ENCODE peak calls at places on chromosomes 11 and 22, in six cellular contexts. C is HCT116, X is K562, P is WTC11, I is H1, B is HepG2. U is an unnamed sample.
A peak's percentile ranks its signal among the peaks of the same experiment; 100 is the strongest.

GRCh38 chr22:39208013-39208680 is 36.6 kb downstream of the PDGFB start:
- DNase-seq in P (no peak), I (peak; percentile 48), X (peak; percentile 7), B (no peak), C (no peak), U (no peak)

GRCh38 chr11:61690706-61691377 is 10.7 kb downstream of the DAGLA start:
- DNase-seq in I (no peak), B (no peak), X (no peak), P (no peak), C (no peak), U (no peak)

GRCh38 chr22:34502821-34503220 is 563.1 kb upstream of the ISX start:
- DNase-seq in X (no peak), B (no peak), I (no peak), P (no peak), C (no peak), U (no peak)

GRCh38 chr22:48101704-48102103 is 1339.3 kb downstream of the TBC1D22A start:
- DNase-seq in B (no peak), C (no peak), I (peak; percentile 10), X (no peak), P (no peak), U (no peak)

GRCh38 chr22:25961699-25962098 is 207.6 kb upstream of the SEZ6L start:
- DNase-seq in P (no peak), B (no peak), C (no peak), I (no peak), X (no peak), U (peak; percentile 23)

GRCh38 chr11:128607819-128608218 is 20.5 kb upstream of the ETS1 start:
- DNase-seq in X (no peak), P (no peak), I (no peak), C (no peak), B (no peak), U (no peak)

GRCh38 chr11:60978546-60979380 is 7.3 kb downstream of the CD6 start:
- DNase-seq in C (no peak), B (no peak), X (no peak), I (no peak), P (no peak), U (peak; percentile 21)

GRCh38 chr11:19739872-19740271 is 27.2 kb downstream of the NAV2 start:
- DNase-seq in B (peak; percentile 13), P (peak; percentile 43), I (peak; percentile 57), X (no peak), C (no peak), U (no peak)

GRCh38 chr22:47396105-47396504 is 633.7 kb downstream of the TBC1D22A start:
- DNase-seq in P (no peak), I (no peak), B (no peak), C (no peak), X (no peak), U (no peak)

GRCh38 chr22:21443057-21443734 is 24.0 kb upstream of the TMEM191C start:
- DNase-seq in I (peak; percentile 51), X (no peak), C (no peak), B (no peak), P (peak; percentile 17), U (no peak)

GRCh38 chr22:21443735-21444421 is 23.3 kb upstream of the TMEM191C start:
- DNase-seq in B (no peak), P (peak; percentile 13), X (no peak), C (no peak), I (peak; percentile 49), U (no peak)

GRCh38 chr22:21446128-21446826 is 20.9 kb upstream of the TMEM191C start:
- DNase-seq in X (no peak), C (no peak), I (peak; percentile 43), P (peak; percentile 8), B (no peak), U (no peak)

GRCh38 chr22:21445437-21446127 is 21.6 kb upstream of the TMEM191C start:
- DNase-seq in X (no peak), C (no peak), P (no peak), I (no peak), B (no peak), U (no peak)

DNA sequence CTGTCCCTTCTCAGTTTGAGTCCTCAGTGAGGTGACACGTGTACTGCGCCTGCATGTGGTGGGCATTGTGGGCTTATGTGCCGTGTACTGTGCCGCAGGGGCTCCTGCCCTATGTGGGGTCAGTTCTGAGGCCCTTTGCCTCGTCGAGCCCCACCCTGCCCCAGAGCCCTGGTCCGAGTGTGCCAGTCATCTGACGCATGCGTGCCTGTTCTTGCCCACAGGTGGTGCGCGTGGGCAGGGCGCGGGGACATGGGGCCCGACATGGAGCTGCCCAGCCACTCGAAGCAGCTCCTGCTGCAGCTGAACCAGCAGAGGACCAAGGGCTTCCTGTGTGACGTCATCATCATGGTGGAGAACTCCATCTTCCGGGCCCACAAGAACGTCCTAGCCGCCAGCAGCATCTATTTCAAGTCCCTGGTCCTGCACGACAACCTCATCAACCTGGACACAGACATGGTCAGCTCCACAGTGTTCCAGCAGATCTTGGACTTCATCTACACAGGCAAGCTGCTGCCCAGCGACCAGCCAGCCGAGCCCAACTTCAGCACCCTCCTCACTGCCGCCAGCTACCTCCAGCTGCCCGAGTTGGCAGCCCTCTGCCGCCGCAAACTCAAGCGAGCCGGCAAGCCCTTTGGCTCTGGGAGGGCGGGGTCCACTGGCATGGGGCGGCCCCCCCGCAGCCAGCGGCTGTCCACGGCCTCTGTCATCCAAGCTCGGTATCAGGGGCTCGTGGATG is 22.3 kb upstream of the TMEM191C start:
- DNase-seq in X (no peak), B (no peak), C (no peak), P (peak; percentile 8), I (peak; percentile 41), U (no peak)
- TF ChIP-seq ATF3 in X (no peak), B (no peak), C (no peak), P (no peak), I (no peak), U (no peak)

DNA sequence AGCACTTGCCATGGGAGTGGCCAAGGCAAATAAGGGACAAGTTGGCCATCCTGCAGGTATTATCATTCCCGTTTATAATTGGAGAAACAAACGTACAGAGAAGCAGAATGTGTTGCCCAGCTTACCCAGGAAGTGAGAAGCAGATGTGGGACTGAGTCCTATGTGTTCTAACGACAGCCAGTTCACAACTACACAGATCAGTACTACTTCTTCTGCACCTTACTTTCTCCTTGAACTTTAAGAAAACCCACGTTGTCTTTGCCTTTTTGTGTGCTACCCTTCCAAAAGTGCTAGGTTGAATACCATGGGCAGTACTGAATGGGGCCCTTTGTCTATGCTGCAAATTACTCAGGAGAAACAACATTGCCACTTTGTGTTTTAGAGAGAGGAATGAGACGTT is 62.8 kb upstream of the BLID start:
- DNase-seq in C (no peak), I (no peak), X (no peak), B (no peak), P (no peak), U (no peak)
- TF ChIP-seq CTCF in C (no peak), I (no peak), X (no peak), B (no peak), P (no peak), U (no peak)

DNA sequence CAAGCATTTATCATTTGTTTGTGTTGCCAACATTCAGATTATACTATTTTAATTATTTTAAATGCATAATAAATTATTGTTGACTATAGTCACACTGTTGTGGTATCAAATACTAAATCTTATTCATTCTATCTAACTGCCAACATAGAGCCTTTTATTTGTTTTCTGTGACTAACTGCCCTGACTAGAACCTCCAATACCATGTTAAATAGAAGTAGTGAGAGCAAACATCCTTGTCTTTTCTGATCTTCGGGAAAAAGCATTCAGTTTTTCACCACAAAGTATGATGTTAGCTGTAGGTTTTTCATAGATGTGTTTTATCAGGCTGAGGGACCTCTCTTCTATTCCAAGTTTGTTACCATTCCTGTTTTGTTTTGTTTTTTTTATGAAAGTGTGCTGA is 15.2 kb downstream of the TRIM34 start:
- DNase-seq in P (no peak), I (no peak), B (no peak), X (no peak), C (no peak), U (no peak)
- TF ChIP-seq ATF3 in P (no peak), I (no peak), B (no peak), X (no peak), C (no peak), U (no peak)

DNA sequence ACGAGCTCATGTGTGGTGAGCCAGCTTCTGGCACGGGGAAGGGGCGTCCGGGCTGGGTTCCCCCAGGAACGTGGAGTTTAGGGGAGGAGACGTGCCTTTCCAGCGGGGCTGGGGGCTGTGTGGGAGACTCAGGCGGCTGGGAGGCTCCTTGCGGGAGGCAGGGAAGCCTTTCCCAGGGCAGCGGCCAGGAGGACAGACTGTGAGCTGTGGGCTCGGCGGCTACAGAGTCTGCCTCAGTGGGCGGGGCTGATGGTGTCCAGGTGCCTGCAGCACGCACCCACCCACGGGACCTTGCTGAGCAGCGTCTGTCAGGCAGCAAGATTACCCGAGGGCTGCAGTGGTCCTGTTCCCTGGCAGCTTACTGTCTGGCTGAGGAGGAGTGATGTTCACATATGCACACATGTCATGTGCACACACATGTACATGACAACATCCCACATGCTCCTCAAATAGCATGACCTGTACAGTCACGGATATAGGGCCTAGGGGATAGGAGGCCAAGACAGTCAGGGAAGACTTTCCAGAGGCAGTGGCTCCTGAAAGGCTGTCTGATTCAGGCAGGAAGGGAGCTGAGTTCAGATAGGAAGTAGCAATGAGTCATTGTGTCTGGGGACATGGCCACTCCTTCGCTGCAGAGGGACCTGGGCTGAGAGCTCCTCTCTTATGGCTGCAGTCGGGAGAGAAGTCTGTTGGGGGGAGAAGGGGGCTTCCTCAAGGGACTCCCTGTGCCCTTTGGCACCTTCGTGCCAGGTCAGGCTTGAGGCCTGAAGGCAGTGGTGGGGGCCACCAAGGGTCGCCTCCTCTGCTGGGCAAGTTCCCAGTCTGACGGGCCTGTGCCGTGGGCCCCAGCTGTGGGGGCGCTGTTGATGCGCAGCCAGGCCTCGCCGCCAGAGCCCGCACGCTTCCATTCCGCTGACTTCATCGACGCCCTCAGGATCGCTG is 23.3 kb upstream of the PPP6R3 start:
- DNase-seq in C (no peak), P (no peak), I (no peak), X (peak; percentile 67), B (no peak), U (no peak)
- TF ChIP-seq CTCF in C (no peak), P (no peak), I (no peak), X (peak; percentile 55), B (no peak), U (no peak)

DNA sequence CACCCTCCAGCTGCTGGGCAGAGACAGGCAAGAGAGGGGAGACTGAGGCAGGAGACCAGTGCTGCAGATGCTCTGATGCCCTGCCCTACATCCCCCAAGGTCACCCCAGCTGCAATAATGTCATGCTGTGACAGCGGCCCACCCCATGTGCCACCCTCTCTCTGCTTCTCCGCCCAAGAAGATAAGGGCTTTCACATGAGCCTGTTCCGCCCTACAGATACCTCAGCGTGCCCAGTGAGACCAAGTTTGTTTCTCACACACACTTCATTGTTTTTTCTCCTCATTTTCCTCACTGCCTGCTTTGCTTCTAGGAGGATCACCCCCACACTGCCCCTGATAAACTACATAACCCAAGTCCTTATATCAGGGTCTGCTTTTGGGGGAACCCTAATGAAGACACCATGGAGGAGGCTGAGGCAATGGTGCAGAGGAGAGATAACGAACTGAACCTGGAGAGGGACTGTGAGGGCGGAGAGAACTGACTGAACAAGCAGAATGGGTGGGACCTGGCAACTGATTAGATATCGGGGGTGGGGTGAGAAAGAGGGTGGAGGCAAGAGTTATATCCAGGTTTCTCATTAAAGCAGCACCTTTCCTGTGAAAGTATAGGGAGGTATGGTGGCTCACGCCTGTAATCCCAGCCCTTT is 37.5 kb upstream of the TSKU start:
- DNase-seq in P (no peak), B (no peak), I (no peak), C (no peak), X (peak; percentile 91), U (no peak)
- TF ChIP-seq ATF3 in P (no peak), B (no peak), I (no peak), C (no peak), X (no peak), U (no peak)

DNA sequence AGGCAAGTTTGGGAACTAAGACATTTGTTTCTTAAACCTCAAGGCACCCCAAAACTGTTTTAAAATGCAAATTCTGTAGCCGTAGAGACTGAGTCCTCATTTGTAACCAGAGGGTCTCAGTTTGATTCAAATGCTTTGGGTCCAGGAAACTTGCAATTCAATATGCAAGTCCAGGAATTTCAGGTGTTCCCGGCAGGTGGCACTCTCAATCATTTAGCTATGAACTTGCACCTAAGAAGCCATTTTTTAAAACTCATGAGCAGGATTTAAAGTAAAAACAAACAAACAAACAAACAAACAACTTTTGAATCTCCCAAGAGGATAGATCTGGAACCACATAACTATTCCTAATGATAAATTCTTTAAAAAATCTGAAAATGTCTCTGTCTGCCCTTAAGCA is 8.7 kb upstream of the ABTB2 start:
- DNase-seq in B (peak; percentile 57), X (no peak), I (no peak), P (peak; percentile 19), C (peak; percentile 73), U (no peak)
- TF ChIP-seq CTCF in B (peak; percentile 60), X (peak; percentile 68), I (peak; percentile 11), P (no peak), C (peak; percentile 80), U (peak; percentile 45)